ENCODE peak calls at places on chromosomes 11 and 22, in six cellular contexts. F, X, E, T, N and I are unnamed samples.

GRCh38 chr11:133418218-133418617 is 114.1 kb downstream of the OPCML start:
- DNase-seq in N (no peak), T (no peak), E (no peak), X (no peak), F (no peak), I (no peak)

GRCh38 chr11:106840993-106841392 is 177.3 kb downstream of the GUCY1A2 start:
- DNase-seq in F (no peak), X (no peak), T (no peak), E (no peak), N (no peak), I (no peak)

GRCh38 chr11:126329644-126330200 is 25.8 kb upstream of the ST3GAL4 start:
- DNase-seq in E (no peak), F (no peak), X (no peak), T (no peak), N (no peak), I (no peak)

GRCh38 chr11:12932485-12932884 is 76.6 kb upstream of the RASSF10 start:
- DNase-seq in T (no peak), N (no peak), X (no peak), E (no peak), F (no peak), I (no peak)

GRCh38 chr11:57804466-57804865 is 42.9 kb downstream of the CTNND1 start:
- DNase-seq in N (no peak), X (no peak), F (no peak), T (no peak), E (no peak), I (no peak)

GRCh38 chr22:36497910-36498669 is 8.8 kb downstream of the FOXRED2 start:
- DNase-seq in F (no peak), N (no peak), T (no peak), X (no peak), E (no peak), I (no peak)

GRCh38 chr11:44753965-44754645 is 27.3 kb downstream of the TSPAN18 start:
- DNase-seq in X (peak), E (no peak), F (no peak), N (no peak), T (no peak), I (no peak)

GRCh38 chr11:1450958-1451710 is 35.4 kb downstream of the MOB2 start:
- DNase-seq in X (no peak), T (no peak), F (no peak), N (no peak), E (no peak), I (no peak)

GRCh38 chr22:25923952-25924351 is 182.0 kb downstream of the MYO18B start:
- DNase-seq in X (no peak), E (no peak), T (no peak), F (no peak), N (no peak), I (no peak)

GRCh38 chr11:35402751-35403454 is 16.5 kb downstream of the SLC1A2 start:
- DNase-seq in N (no peak), T (no peak), F (no peak), E (no peak), X (no peak), I (no peak)

GRCh38 chr22:27810566-27810965 is 9.0 kb upstream of the MN1 start:
- DNase-seq in E (peak), N (no peak), F (no peak), T (peak), X (no peak), I (no peak)

GRCh38 chr11:12411806-12412727 is 34.7 kb downstream of the PARVA start:
- DNase-seq in F (no peak), N (peak), X (peak), E (peak), T (peak), I (peak)

GRCh38 chr11:1205121-1205986 is 17.5 kb upstream of the MUC5B start:
- DNase-seq in F (peak), E (peak), T (no peak), N (no peak), X (no peak), I (no peak)

GRCh38 chr22:27438271-27438980 is 363.1 kb downstream of the MN1 start:
- DNase-seq in X (no peak), T (peak), F (no peak), E (peak), N (no peak), I (no peak)

GRCh38 chr11:16985297-16985696 is 28.9 kb downstream of the PLEKHA7 start:
- DNase-seq in F (no peak), E (no peak), X (no peak), N (no peak), T (no peak), I (no peak)

GRCh38 chr11:125091247-125091876 is 20.1 kb downstream of the TMEM218 start:
- DNase-seq in N (peak), E (no peak), X (peak), F (peak), T (no peak), I (no peak)

GRCh38 chr11:42465613-42466012 is 846.2 kb upstream of the API5 start:
- DNase-seq in F (no peak), E (no peak), T (no peak), N (no peak), X (peak), I (no peak)

GRCh38 chr11:73931951-73932350 is 18.9 kb upstream of the DNAJB13 start:
- DNase-seq in F (no peak), T (no peak), E (no peak), X (no peak), N (no peak), I (no peak)

GRCh38 chr11:73929388-73929787 is 21.4 kb upstream of the DNAJB13 start:
- DNase-seq in F (no peak), E (no peak), X (no peak), N (no peak), T (no peak), I (no peak)

GRCh38 chr11:73931039-73931645 is 19.7 kb upstream of the DNAJB13 start:
- DNase-seq in E (no peak), F (no peak), X (peak), N (peak), T (no peak), I (peak)
- H3K27ac ChIP-seq in E (no peak), F (no peak), X (no peak), N (no peak), T (no peak), I (no peak)

GRCh38 chr11:8368772-8369171 is 105.1 kb upstream of the LMO1 start:
- DNase-seq in E (no peak), F (no peak), T (no peak), X (no peak), N (no peak), I (no peak)
- H3K27ac ChIP-seq in E (no peak), F (no peak), T (no peak), X (no peak), N (no peak), I (no peak)

GRCh38 chr11:74472030-74472429 is 4.7 kb upstream of the KCNE3 start:
- DNase-seq in F (no peak), N (no peak), T (no peak), X (no peak), E (no peak), I (no peak)

GRCh38 chr11:74468521-74469280 is 1.4 kb upstream of the KCNE3 start:
- DNase-seq in E (no peak), T (no peak), X (no peak), N (no peak), F (no peak), I (no peak)

GRCh38 chr11:74470526-74470925 is 3.2 kb upstream of the KCNE3 start:
- DNase-seq in F (no peak), E (no peak), T (no peak), X (no peak), N (no peak), I (no peak)

GRCh38 chr11:74473382-74474201 is 6.2 kb upstream of the KCNE3 start:
- DNase-seq in F (no peak), X (no peak), E (no peak), T (no peak), N (no peak), I (no peak)

DNA sequence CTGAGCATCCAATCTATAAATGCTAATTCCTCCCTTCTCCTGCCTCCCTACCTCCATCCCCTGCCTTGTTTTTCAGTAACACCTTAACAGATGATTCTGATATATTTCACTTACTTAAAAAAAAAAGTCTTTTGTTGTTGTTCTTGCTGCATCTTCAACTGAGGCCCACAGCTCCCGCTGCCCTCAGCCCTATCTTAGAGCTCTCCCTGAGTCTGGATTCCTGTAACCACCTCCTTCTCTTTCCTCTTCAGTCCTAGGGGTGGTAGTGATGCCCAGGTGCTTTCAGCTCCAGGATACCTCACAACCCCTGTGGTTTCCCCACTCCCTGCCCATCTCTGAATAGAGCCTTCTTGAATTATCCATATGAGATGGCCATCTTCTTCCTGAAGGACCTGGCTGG is 3.7 kb upstream of the KCNE3 start:
- DNase-seq in E (no peak), F (no peak), N (no peak), T (no peak), X (no peak), I (no peak)
- H3K27ac ChIP-seq in E (no peak), F (no peak), N (no peak), T (no peak), X (no peak), I (no peak)

GRCh38 chr11:19524171-19524671 is 188.4 kb upstream of the NAV2 start:
- DNase-seq in T (no peak), N (no peak), F (no peak), E (no peak), X (no peak), I (no peak)

GRCh38 chr11:19520681-19521080 is 192.0 kb upstream of the NAV2 start:
- DNase-seq in N (no peak), X (no peak), E (no peak), T (no peak), F (no peak), I (no peak)

GRCh38 chr11:19519912-19520641 is 192.6 kb upstream of the NAV2 start:
- DNase-seq in T (peak), E (no peak), F (no peak), X (no peak), N (no peak), I (no peak)

GRCh38 chr11:19525276-19525675 is 187.4 kb upstream of the NAV2 start:
- DNase-seq in X (no peak), F (no peak), T (no peak), N (no peak), E (no peak), I (no peak)

DNA sequence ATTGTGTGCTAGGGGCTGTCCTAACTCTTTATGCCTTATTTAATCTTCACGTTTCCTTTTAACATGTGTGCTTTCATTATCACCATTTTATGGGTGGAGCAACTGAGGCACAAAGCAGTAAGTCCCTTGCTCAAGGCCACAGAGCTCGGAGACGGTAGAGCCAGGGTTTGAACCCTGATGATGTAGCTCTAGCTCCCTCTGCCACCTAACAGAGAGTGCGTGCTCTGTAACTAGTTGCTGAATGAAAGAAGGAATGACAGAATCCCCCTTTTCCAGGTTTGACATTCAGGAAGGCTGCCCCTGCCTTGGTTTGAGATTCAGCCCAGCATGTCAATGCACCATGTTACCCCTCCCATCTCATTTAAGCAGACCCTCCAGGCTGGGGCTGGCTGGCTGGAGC is 193.3 kb upstream of the NAV2 start:
- DNase-seq in E (no peak), X (no peak), T (no peak), F (no peak), N (no peak), I (no peak)
- H3K27ac ChIP-seq in E (no peak), X (no peak), T (no peak), F (no peak), N (no peak), I (no peak)

GRCh38 chr22:44596726-44597125 is 98.7 kb upstream of the RTL6 start:
- DNase-seq in X (no peak), F (no peak), E (no peak), T (no peak), N (no peak), I (no peak)
- H3K27ac ChIP-seq in X (no peak), F (no peak), E (no peak), T (no peak), N (no peak), I (no peak)

DNA sequence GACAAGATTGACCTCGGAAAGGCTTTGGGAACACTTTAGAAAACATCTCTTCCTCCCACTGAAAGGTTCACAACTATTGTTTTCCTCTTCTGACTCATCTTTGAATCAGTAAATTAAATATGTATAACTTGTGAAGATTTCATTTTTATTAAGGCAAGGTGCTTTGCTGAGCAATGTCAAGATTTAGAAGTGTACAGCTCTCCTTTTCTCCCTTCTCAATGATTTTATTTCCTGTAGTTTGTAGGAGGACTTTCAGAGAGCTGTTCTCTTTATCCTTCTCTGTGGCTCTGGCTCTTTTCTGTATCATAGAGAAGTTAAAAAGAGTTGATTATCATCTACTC is 594.2 kb downstream of the METTL15 start:
- DNase-seq in E (no peak), X (peak), F (no peak), N (no peak), T (no peak), I (no peak)
- H3K27ac ChIP-seq in E (no peak), X (no peak), F (no peak), N (no peak), T (no peak), I (peak)

GRCh38 chr11:116355104-116355503 is 417.7 kb downstream of the BUD13 start:
- DNase-seq in T (no peak), N (no peak), E (no peak), F (no peak), X (no peak), I (no peak)

GRCh38 chr11:116348226-116348625 is 424.6 kb downstream of the BUD13 start:
- DNase-seq in N (no peak), T (no peak), X (no peak), F (no peak), E (peak), I (no peak)

GRCh38 chr11:116357769-116358544 is 414.8 kb downstream of the BUD13 start:
- DNase-seq in X (no peak), F (peak), N (no peak), E (peak), T (no peak), I (no peak)

GRCh38 chr11:116352881-116353280 is 419.9 kb downstream of the BUD13 start:
- DNase-seq in N (no peak), F (no peak), X (no peak), E (no peak), T (no peak), I (no peak)

GRCh38 chr11:116353517-116353916 is 419.3 kb downstream of the BUD13 start:
- DNase-seq in F (no peak), N (no peak), X (peak), T (no peak), E (no peak), I (peak)
- H3K27ac ChIP-seq in F (no peak), N (no peak), X (no peak), T (no peak), E (no peak), I (no peak)

GRCh38 chr22:39110631-39111561 is 13.9 kb downstream of the APOBEC3H start:
- DNase-seq in N (no peak), F (no peak), E (no peak), X (peak), T (no peak), I (peak)
- H3K27ac ChIP-seq in N (no peak), F (no peak), E (no peak), X (no peak), T (no peak), I (peak)

DNA sequence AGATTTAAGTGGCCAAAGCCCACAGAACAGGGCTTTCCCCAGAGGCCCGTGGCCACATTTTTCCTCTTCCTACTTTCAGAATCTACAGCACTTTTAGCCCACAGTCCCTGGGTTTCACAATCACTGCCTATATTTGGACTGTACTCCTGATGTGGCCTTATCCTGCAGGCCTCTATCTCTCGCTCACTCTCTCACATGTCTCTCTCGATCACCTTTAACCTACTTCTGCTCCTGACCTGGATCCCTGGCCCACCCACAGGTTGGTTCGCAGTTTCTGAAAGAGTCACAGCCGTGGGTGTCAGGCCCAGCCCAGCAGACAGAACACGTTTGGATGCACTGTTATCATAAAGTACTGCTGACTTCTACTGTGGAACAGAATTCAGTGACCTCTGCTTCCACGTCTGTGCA is 55.5 kb downstream of the LARGE1 start:
- DNase-seq in E (no peak), F (no peak), T (peak), N (no peak), X (no peak), I (no peak)
- H3K27ac ChIP-seq in E (no peak), F (peak), T (peak), N (no peak), X (no peak), I (no peak)

GRCh38 chr11:62792193-62792575 is 378 bp upstream of the TMEM223 start:
- DNase-seq in E (peak), T (peak), N (no peak), X (no peak), F (no peak), I (no peak)
- H3K27ac ChIP-seq in E (peak), T (peak), N (peak), X (no peak), F (peak), I (peak)